ENCODE peak calls at places on chromosomes 5 and 9, in five cellular contexts. S is D341Med; M is stimulated activated CD8-positive, alpha-beta memory T cell treated with anti-CD3 and anti-CD28 coated beads, Interleukin-2, amount 100 ng/mL, for 48 hours; K is HTR-8/SVneo; U is EL. L is an unnamed sample.
A peak's percentile ranks its signal among the peaks of the same experiment; 100 is the strongest.

GRCh38 chr9:94656190-94656589 is 16.9 kb upstream of the FBP1 start:
- DNase-seq in S (no peak), M (no peak), K (no peak), U (no peak), L (no peak)

GRCh38 chr5:72767289-72768010 is 49.0 kb upstream of the TNPO1 start:
- DNase-seq in S (peak; percentile 75), M (no peak), K (peak; percentile 8), U (no peak), L (peak; percentile 13)

GRCh38 chr9:91162784-91163440 is 198.8 kb downstream of the AUH start:
- DNase-seq in S (no peak), M (peak; percentile 80), K (no peak), U (peak; percentile 42), L (peak; percentile 47)

GRCh38 chr5:54764102-54764501 is 221.3 kb downstream of the ESM1 start:
- DNase-seq in S (no peak), M (no peak), K (no peak), U (no peak), L (no peak)

GRCh38 chr5:124310453-124310852 is 436.0 kb downstream of the ZNF608 start:
- DNase-seq in S (no peak), M (no peak), K (no peak), U (no peak), L (no peak)

GRCh38 chr9:131478421-131478868 is 24.3 kb upstream of the POMT1 start:
- DNase-seq in S (peak; percentile 80), M (peak; percentile 39), K (peak; percentile 23), U (peak; percentile 35), L (peak; percentile 57)

GRCh38 chr5:159257007-159257406 is 6.1 kb upstream of the UBLCP1 start:
- DNase-seq in S (no peak), M (no peak), K (no peak), U (no peak), L (peak; percentile 35)

GRCh38 chr9:116998305-116998704 is 311.2 kb downstream of the TRIM32 start:
- DNase-seq in S (no peak), M (no peak), K (no peak), U (peak; percentile 18), L (peak; percentile 5)

GRCh38 chr5:62502456-62503101 is 76.0 kb upstream of the LRRC70 start:
- DNase-seq in S (no peak), M (no peak), K (no peak), U (no peak), L (no peak)